ENCODE peak calls at places on chromosomes 13 and 19, in seven cellular contexts. W is tibial nerve, Y is fibroblast of pulmonary artery, A is heart left ventricle, D is H9, X is heart right ventricle, B is AML-193. F is an unnamed sample.

GRCh38 chr19:14563989-14564650 is 7.7 kb downstream of the NDUFB7 start:
- DNase-seq in W (no peak), Y (no peak), A (no peak), D (peak; percentile 98), X (no peak), B (no peak), F (peak; percentile 72)

GRCh38 chr13:78102121-78102677 is 183.6 kb upstream of the EDNRB start:
- DNase-seq in W (peak; percentile 62), Y (peak; percentile 95), A (peak; percentile 59), D (no peak), X (peak; percentile 41), B (peak; percentile 98), F (no peak)

GRCh38 chr19:46489445-46490272 is 6.0 kb downstream of the PNMA8B start:
- DNase-seq in W (peak; percentile 50), Y (peak; percentile 70), A (peak; percentile 68), D (no peak), X (peak; percentile 45), B (no peak), F (peak; percentile 72)

GRCh38 chr13:23714672-23715071 is 144.5 kb downstream of the TNFRSF19 start:
- DNase-seq in W (no peak), Y (no peak), A (no peak), D (no peak), X (no peak), B (no peak), F (no peak)

GRCh38 chr19:51460164-51460992 is 2.1 kb upstream of the SIGLEC8 start:
- DNase-seq in W (no peak), Y (peak; percentile 12), A (no peak), D (peak; percentile 47), X (no peak), B (peak; percentile 18), F (peak; percentile 40)

GRCh38 chr19:14342809-14343208 is 38.4 kb upstream of the ADGRE5 start:
- DNase-seq in W (no peak), Y (no peak), A (no peak), D (peak; percentile 46), X (no peak), B (no peak), F (no peak)

GRCh38 chr13:94335786-94336357 is 143.6 kb downstream of the DCT start:
- DNase-seq in W (no peak), Y (no peak), A (no peak), D (no peak), X (no peak), B (no peak), F (no peak)

GRCh38 chr13:98801626-98802418 is 49.4 kb upstream of the SLC15A1 start:
- DNase-seq in W (no peak), Y (no peak), A (no peak), D (no peak), X (no peak), B (no peak), F (no peak)

GRCh38 chr13:26476111-26476743 is 81.3 kb upstream of the WASF3 start:
- DNase-seq in W (peak; percentile 18), Y (peak; percentile 32), A (peak; percentile 63), D (peak; percentile 84), X (peak; percentile 35), B (no peak), F (no peak)

GRCh38 chr13:45340422-45341033 is 455 bp downstream of the TPT1 start:
- DNase-seq in W (peak; percentile 86), Y (peak; percentile 96), A (peak; percentile 93), D (peak; percentile 72), X (peak; percentile 94), B (peak; percentile 86), F (peak; percentile 92)

GRCh38 chr13:24681930-24682329 is 1.7 kb downstream of the ATP12A start:
- DNase-seq in W (no peak), Y (no peak), A (no peak), D (no peak), X (no peak), B (no peak), F (no peak)

GRCh38 chr13:109708014-109708617 is 78.3 kb downstream of the IRS2 start:
- DNase-seq in W (no peak), Y (no peak), A (no peak), D (no peak), X (no peak), B (no peak), F (no peak)

GRCh38 chr13:74162782-74163181 is 28.6 kb upstream of the KLF12 start:
- DNase-seq in W (no peak), Y (no peak), A (no peak), D (no peak), X (no peak), B (no peak), F (no peak)

GRCh38 chr13:46603165-46603603 is 50.2 kb downstream of the LRCH1 start:
- DNase-seq in W (no peak), Y (peak; percentile 42), A (no peak), D (no peak), X (no peak), B (peak; percentile 53), F (no peak)

GRCh38 chr13:99434258-99434788 is 66.9 kb upstream of the TM9SF2 start:
- DNase-seq in W (no peak), Y (no peak), A (no peak), D (peak; percentile 70), X (no peak), B (no peak), F (no peak)

GRCh38 chr13:99528547-99528946 is 27.3 kb downstream of the TM9SF2 start:
- DNase-seq in W (no peak), Y (no peak), A (no peak), D (no peak), X (no peak), B (peak; percentile 30), F (no peak)

GRCh38 chr19:50798116-50798942 is 8.1 kb downstream of the ACP4 start:
- DNase-seq in W (no peak), Y (no peak), A (no peak), D (no peak), X (no peak), B (no peak), F (no peak)

GRCh38 chr13:113918580-113918979 is 54.7 kb upstream of the GAS6 start:
- DNase-seq in W (no peak), Y (no peak), A (no peak), D (peak; percentile 20), X (no peak), B (no peak), F (peak; percentile 44)

GRCh38 chr13:112186091-112186490 is 119.1 kb downstream of the SOX1 start:
- DNase-seq in W (no peak), Y (no peak), A (no peak), D (no peak), X (no peak), B (no peak), F (peak; percentile 53)

GRCh38 chr19:13150919-13151604 is 851 bp downstream of the IER2 start:
- DNase-seq in W (peak; percentile 19), Y (no peak), A (no peak), D (no peak), X (peak; percentile 53), B (no peak), F (no peak)

GRCh38 chr19:17296976-17297375 is 6.2 kb downstream of the ABHD8 start:
- DNase-seq in W (no peak), Y (no peak), A (no peak), D (no peak), X (no peak), B (no peak), F (no peak)

GRCh38 chr19:1270854-1271527 is 1.9 kb downstream of the CIRBP start:
- DNase-seq in W (no peak), Y (no peak), A (no peak), D (no peak), X (no peak), B (no peak), F (no peak)

GRCh38 chr19:45782820-45783785 is 813 bp upstream of the DMPK start:
- DNase-seq in W (no peak), Y (peak; percentile 57), A (peak; percentile 91), D (peak; percentile 36), X (peak; percentile 84), B (no peak), F (no peak)

GRCh38 chr19:39870171-39870971 is 24.2 kb upstream of the FBL start:
- DNase-seq in W (no peak), Y (no peak), A (no peak), D (peak; percentile 86), X (no peak), B (no peak), F (no peak)

GRCh38 chr13:38763446-38764381 is 76.8 kb downstream of the FREM2 start:
- DNase-seq in W (no peak), Y (peak; percentile 60), A (no peak), D (peak; percentile 37), X (no peak), B (peak; percentile 25), F (no peak)

GRCh38 chr13:101258071-101258470 is 158.2 kb downstream of the NALCN start:
- DNase-seq in W (no peak), Y (peak; percentile 70), A (no peak), D (peak; percentile 64), X (no peak), B (peak; percentile 76), F (no peak)

F was measured in suprapubic skin.